ENCODE peak calls at places on chromosomes 5 and 9, in four cellular contexts. G is A549, O is IMR-90, K is HepG2. N is an unnamed sample.
A peak's percentile ranks its signal among the peaks of the same experiment; 100 is the strongest.

GRCh38 chr5:149445739-149446369 is 66.8 kb upstream of the IL17B start:
- DNase-seq in G (peak; percentile 86), O (peak; percentile 99), K (peak; percentile 88), N (peak; percentile 78)

GRCh38 chr9:115098226-115098965 is 19.6 kb downstream of the TNC start:
- DNase-seq in G (no peak), O (no peak), K (no peak), N (no peak)

GRCh38 chr5:10689391-10690081 is 71.5 kb downstream of the DAP start:
- DNase-seq in G (peak; percentile 67), O (peak; percentile 46), K (no peak), N (peak; percentile 56)

GRCh38 chr5:3943803-3944202 is 348.2 kb downstream of the IRX1 start:
- DNase-seq in G (no peak), O (no peak), K (no peak), N (no peak)

GRCh38 chr9:87193151-87193550 is 245.8 kb upstream of the GAS1 start:
- DNase-seq in G (no peak), O (peak; percentile 47), K (no peak), N (no peak)

GRCh38 chr9:2570615-2571479 is 50.7 kb upstream of the VLDLR start:
- DNase-seq in G (peak; percentile 78), O (peak; percentile 62), K (peak; percentile 41), N (peak; percentile 24)

GRCh38 chr5:74256947-74257573 is 383.5 kb downstream of the ENC1 start:
- DNase-seq in G (no peak), O (no peak), K (no peak), N (no peak)

GRCh38 chr5:14872070-14872989 is 752 bp upstream of the ANKH start:
- DNase-seq in G (peak; percentile 48), O (peak; percentile 8), K (peak; percentile 53), N (peak; percentile 50)

GRCh38 chr5:43631182-43631910 is 28.4 kb downstream of the NNT start:
- DNase-seq in G (peak; percentile 78), O (peak; percentile 87), K (peak; percentile 71), N (peak; percentile 75)

GRCh38 chr9:124108216-124108615 is 96.6 kb downstream of the LHX2 start:
- DNase-seq in G (no peak), O (no peak), K (no peak), N (no peak)

GRCh38 chr9:68643901-68644809 is 60.9 kb upstream of the PIP5K1B start:
- DNase-seq in G (no peak), O (no peak), K (no peak), N (peak; percentile 54)

GRCh38 chr9:93024986-93025630 is 33.4 kb upstream of the SUSD3 start:
- DNase-seq in G (no peak), O (no peak), K (no peak), N (no peak)

GRCh38 chr5:168219515-168220410 is 71.7 kb upstream of the WWC1 start:
- DNase-seq in G (peak; percentile 80), O (peak; percentile 63), K (peak; percentile 60), N (peak; percentile 78)

GRCh38 chr5:179601871-179602625 is 21.4 kb downstream of the HNRNPH1 start:
- DNase-seq in G (no peak), O (no peak), K (no peak), N (no peak)

GRCh38 chr5:116572375-116573278 is 2.0 kb downstream of the SEMA6A start:
- DNase-seq in G (peak; percentile 5), O (no peak), K (no peak), N (no peak)

GRCh38 chr5:75265731-75266130 is 29.1 kb upstream of the ANKRD31 start:
- DNase-seq in G (peak; percentile 50), O (peak; percentile 53), K (peak; percentile 40), N (peak; percentile 24)

GRCh38 chr5:39616131-39616530 is 191.4 kb upstream of the DAB2 start:
- DNase-seq in G (no peak), O (no peak), K (no peak), N (no peak)

GRCh38 chr5:103469288-103470065 is 93.1 kb downstream of the NUDT12 start:
- DNase-seq in G (no peak), O (peak; percentile 47), K (no peak), N (no peak)

GRCh38 chr5:173730610-173731302 is 114.3 kb upstream of the BOD1 start:
- DNase-seq in G (no peak), O (no peak), K (no peak), N (no peak)

GRCh38 chr5:156479864-156480263 is 152.9 kb downstream of the SGCD start:
- DNase-seq in G (peak; percentile 16), O (peak; percentile 92), K (no peak), N (no peak)

GRCh38 chr5:5616247-5616895 is 193.9 kb downstream of the ICE1 start:
- DNase-seq in G (no peak), O (no peak), K (no peak), N (no peak)
- TF ChIP-seq MAZ in G (no peak), O (no peak), K (no peak), N (no peak)

GRCh38 chr5:113122053-113122452 is 145.5 kb downstream of the DCP2 start:
- DNase-seq in G (no peak), O (peak; percentile 94), K (no peak), N (no peak)
- TF ChIP-seq MAZ in G (no peak), O (no peak), K (no peak), N (no peak)

GRCh38 chr9:127958728-127959127 is 21.1 kb upstream of the DPM2 start:
- DNase-seq in G (no peak), O (no peak), K (no peak), N (no peak)

GRCh38 chr9:127955294-127956015 is 17.8 kb upstream of the DPM2 start:
- DNase-seq in G (peak; percentile 89), O (peak; percentile 43), K (peak; percentile 93), N (peak; percentile 78)

GRCh38 chr9:127950513-127951210 is 13.0 kb upstream of the DPM2 start:
- DNase-seq in G (no peak), O (no peak), K (peak; percentile 98), N (no peak)

GRCh38 chr9:127953768-127954505 is 16.3 kb upstream of the DPM2 start:
- DNase-seq in G (no peak), O (no peak), K (no peak), N (no peak)

GRCh38 chr9:127954831-127955293 is 17.2 kb upstream of the DPM2 start:
- DNase-seq in G (no peak), O (no peak), K (no peak), N (no peak)
- TF ChIP-seq MAZ in G (no peak), O (no peak), K (no peak), N (no peak)

GRCh38 chr9:134891713-134892112 is 11.1 kb downstream of the FCN2 start:
- DNase-seq in G (no peak), O (no peak), K (no peak), N (no peak)
- TF ChIP-seq MAZ in G (no peak), O (no peak), K (no peak), N (no peak)

GRCh38 chr5:130110333-130110732 is 206.1 kb downstream of the CHSY3 start:
- DNase-seq in G (no peak), O (no peak), K (no peak), N (no peak)

GRCh38 chr5:130102375-130102774 is 198.1 kb downstream of the CHSY3 start:
- DNase-seq in G (no peak), O (no peak), K (no peak), N (no peak)

GRCh38 chr5:130102995-130103394 is 198.7 kb downstream of the CHSY3 start:
- DNase-seq in G (no peak), O (no peak), K (no peak), N (no peak)

GRCh38 chr5:130109152-130109551 is 204.9 kb downstream of the CHSY3 start:
- DNase-seq in G (peak; percentile 50), O (peak; percentile 18), K (peak; percentile 27), N (no peak)

GRCh38 chr5:130104895-130105684 is 200.8 kb downstream of the CHSY3 start:
- DNase-seq in G (no peak), O (peak; percentile 1), K (no peak), N (no peak)
- TF ChIP-seq MAZ in G (no peak), O (no peak), K (no peak), N (no peak)

DNA sequence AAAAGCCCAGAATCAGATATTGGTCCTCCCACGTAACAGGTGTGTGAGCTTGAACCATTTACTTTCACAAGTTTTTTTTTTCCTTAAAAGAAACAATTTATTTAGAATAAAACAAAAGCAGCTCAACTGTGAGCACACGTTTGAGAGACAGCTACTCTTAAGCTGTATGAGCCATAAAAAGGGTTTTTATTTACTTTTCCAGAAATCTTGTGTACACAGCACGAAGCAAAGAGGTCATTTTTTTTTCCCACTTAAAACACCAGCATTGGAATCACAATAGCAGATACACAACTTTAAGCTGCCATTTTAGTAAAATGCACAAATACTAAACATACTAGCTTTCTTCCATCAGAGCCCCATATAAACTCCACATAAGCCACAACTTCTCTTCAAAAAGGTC is 44.6 kb downstream of the JAKMIP2 start:
- DNase-seq in G (no peak), O (no peak), K (no peak), N (no peak)
- TF ChIP-seq MAZ in G (no peak), O (no peak), K (no peak), N (no peak)

GRCh38 chr5:73160239-73160671 is 12.7 kb upstream of the TMEM174 start:
- DNase-seq in G (no peak), O (no peak), K (no peak), N (no peak)
- TF ChIP-seq MAZ in G (no peak), O (no peak), K (no peak), N (no peak)